ENCODE peak calls at places on chromosomes 11 and 22, in nine cellular contexts. J is NT2/D1; P is kidney; O is ovary; S is tibial nerve; D is BE2C; A is small intestine; I is upper lobe of left lung; N is CD8-positive, alpha-beta T cell. K is an unnamed sample.
A peak's percentile ranks its signal among the peaks of the same experiment; 100 is the strongest.

GRCh38 chr22:25362883-25363240 is 143.4 kb downstream of the CRYBB2 start:
- DNase-seq in J (no peak), P (no peak), O (peak; percentile 11), S (no peak), D (no peak), A (no peak), I (no peak), N (no peak), K (no peak)

GRCh38 chr11:66846671-66847091 is 3.4 kb downstream of the RCE1 start:
- DNase-seq in J (no peak), P (peak; percentile 54), O (peak; percentile 18), S (no peak), D (no peak), A (no peak), I (no peak), N (no peak), K (no peak)

GRCh38 chr11:8066036-8066910 is 14.7 kb upstream of the TUB start:
- DNase-seq in J (no peak), P (no peak), O (no peak), S (no peak), D (no peak), A (no peak), I (no peak), N (no peak), K (no peak)

GRCh38 chr11:30210357-30210756 is 20.5 kb upstream of the FSHB start:
- DNase-seq in J (no peak), P (no peak), O (no peak), S (no peak), D (no peak), A (no peak), I (no peak), N (no peak), K (no peak)

GRCh38 chr22:48968201-48968959 is 859.3 kb downstream of the BRD1 start:
- DNase-seq in J (no peak), P (no peak), O (no peak), S (no peak), D (no peak), A (peak; percentile 17), I (no peak), N (no peak), K (no peak)

GRCh38 chr11:132125855-132126841 is 755.7 kb downstream of the NTM start:
- DNase-seq in J (no peak), P (no peak), O (no peak), S (no peak), D (no peak), A (peak; percentile 9), I (peak; percentile 47), N (no peak), K (no peak)

GRCh38 chr11:72652871-72653615 is 21.2 kb downstream of the PDE2A start:
- DNase-seq in J (peak; percentile 42), P (peak; percentile 47), O (no peak), S (no peak), D (peak; percentile 53), A (no peak), I (no peak), N (no peak), K (no peak)

GRCh38 chr11:83836883-83837654 is 550.9 kb upstream of the CCDC90B start:
- DNase-seq in J (peak; percentile 57), P (no peak), O (peak; percentile 29), S (no peak), D (peak; percentile 63), A (peak; percentile 50), I (no peak), N (no peak), K (no peak)

GRCh38 chr11:123760894-123761293 is 6.6 kb upstream of the OR6X1 start:
- DNase-seq in J (no peak), P (no peak), O (no peak), S (no peak), D (no peak), A (no peak), I (no peak), N (no peak), K (no peak)

GRCh38 chr11:24779791-24780190 is 282.9 kb downstream of the LUZP2 start:
- DNase-seq in J (no peak), P (no peak), O (no peak), S (no peak), D (peak; percentile 7), A (no peak), I (no peak), N (no peak), K (no peak)

GRCh38 chr11:115159122-115159665 is 345.0 kb downstream of the CADM1 start:
- DNase-seq in J (no peak), P (peak; percentile 50), O (no peak), S (no peak), D (no peak), A (no peak), I (no peak), N (no peak), K (no peak)

DNA sequence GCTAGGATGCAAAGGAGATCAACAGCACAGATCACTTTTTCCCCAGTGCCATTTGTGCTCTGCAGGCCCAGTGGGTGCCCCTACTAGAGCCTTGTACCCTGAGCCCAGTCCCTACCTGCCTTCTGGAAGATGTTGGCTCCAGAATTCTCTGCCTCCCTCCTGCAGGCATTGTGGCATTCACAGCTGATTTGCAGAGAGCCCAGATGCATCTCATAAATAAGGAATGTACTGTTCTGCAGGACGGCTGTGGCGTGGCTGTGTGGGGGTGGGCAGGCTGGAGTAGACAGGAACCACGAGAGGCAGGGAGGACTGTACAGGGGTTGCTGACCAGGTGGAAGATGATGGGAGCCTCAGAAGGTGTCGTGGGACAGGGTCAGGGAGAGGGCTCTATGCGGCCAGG is 11.2 kb upstream of the MIAT start:
- DNase-seq in J (no peak), P (no peak), O (no peak), S (no peak), D (no peak), A (no peak), I (no peak), N (no peak), K (no peak)
- H3K4me1 ChIP-seq in J (peaks cover 14% of the 10 kb centered on the region), P (peaks cover 3% of the 10 kb centered on the region), O (peaks cover 2% of the 10 kb centered on the region), S (peaks cover 5% of the 10 kb centered on the region), D (peaks cover 30% of the 10 kb centered on the region), A (no peaks in the 10 kb centered on the region), I (peaks cover 49% of the 10 kb centered on the region), N (peaks cover 81% of the 10 kb centered on the region), K (peaks cover 57% of the 10 kb centered on the region)

GRCh38 chr11:65574147-65574962 is 1.5 kb upstream of the EHBP1L1 start:
- DNase-seq in J (peak; percentile 93), P (peak; percentile 99), O (peak; percentile 88), S (peak; percentile 69), D (peak; percentile 83), A (peak; percentile 76), I (peak; percentile 98), N (peak; percentile 76), K (peak; percentile 92)

GRCh38 chr11:65571940-65572339 is 398 bp upstream of the FAM89B start:
- DNase-seq in J (no peak), P (no peak), O (no peak), S (no peak), D (peak; percentile 46), A (peak; percentile 51), I (no peak), N (no peak), K (no peak)

GRCh38 chr11:65571420-65571819 is 918 bp upstream of the FAM89B start:
- DNase-seq in J (no peak), P (no peak), O (no peak), S (no peak), D (no peak), A (no peak), I (no peak), N (no peak), K (no peak)

GRCh38 chr11:65573391-65574146 is 1.2 kb downstream of the FAM89B start:
- DNase-seq in J (no peak), P (peak; percentile 87), O (peak; percentile 65), S (no peak), D (no peak), A (no peak), I (no peak), N (no peak), K (no peak)

GRCh38 chr11:65572356-65573043 is at the start of gene FAM89B:
- DNase-seq in J (no peak), P (peak; percentile 96), O (peak; percentile 92), S (peak; percentile 92), D (peak; percentile 84), A (peak; percentile 91), I (peak; percentile 95), N (peak; percentile 80), K (peak; percentile 81)
- H3K4me1 ChIP-seq in J (peaks cover 31% of the 10 kb centered on the region), P (peaks cover 32% of the 10 kb centered on the region), O (peaks cover 18% of the 10 kb centered on the region), S (peaks cover 68% of the 10 kb centered on the region), D (no peaks in the 10 kb centered on the region), A (peaks cover 2% of the 10 kb centered on the region), I (peaks cover 84% of the 10 kb centered on the region), N (peaks cover 67% of the 10 kb centered on the region), K (peaks cover 76% of the 10 kb centered on the region)

GRCh38 chr11:128506999-128507591 is 80.3 kb downstream of the ETS1 start:
- DNase-seq in J (no peak), P (peak; percentile 93), O (peak; percentile 71), S (peak; percentile 53), D (peak; percentile 63), A (peak; percentile 80), I (no peak), N (no peak), K (peak; percentile 44)
- H3K4me1 ChIP-seq in J (no peaks in the 10 kb centered on the region), P (peaks cover 26% of the 10 kb centered on the region), O (peaks cover 26% of the 10 kb centered on the region), S (peaks cover 57% of the 10 kb centered on the region), D (peaks cover 29% of the 10 kb centered on the region), A (no peaks in the 10 kb centered on the region), I (peaks cover 94% of the 10 kb centered on the region), N (peaks cover 100% of the 10 kb centered on the region), K (peaks cover 98% of the 10 kb centered on the region)

GRCh38 chr11:34314176-34314575 is 43.6 kb downstream of the ABTB2 start:
- DNase-seq in J (no peak), P (no peak), O (no peak), S (no peak), D (no peak), A (peak; percentile 67), I (no peak), N (no peak), K (no peak)

GRCh38 chr11:34317038-34317360 is 40.8 kb downstream of the ABTB2 start:
- DNase-seq in J (no peak), P (no peak), O (no peak), S (no peak), D (no peak), A (peak; percentile 25), I (no peak), N (no peak), K (no peak)

GRCh38 chr11:34313099-34313517 is 44.7 kb downstream of the ABTB2 start:
- DNase-seq in J (no peak), P (no peak), O (no peak), S (no peak), D (no peak), A (no peak), I (no peak), N (no peak), K (no peak)

GRCh38 chr11:34316347-34317037 is 41.3 kb downstream of the ABTB2 start:
- DNase-seq in J (no peak), P (no peak), O (no peak), S (no peak), D (no peak), A (no peak), I (no peak), N (no peak), K (no peak)

DNA sequence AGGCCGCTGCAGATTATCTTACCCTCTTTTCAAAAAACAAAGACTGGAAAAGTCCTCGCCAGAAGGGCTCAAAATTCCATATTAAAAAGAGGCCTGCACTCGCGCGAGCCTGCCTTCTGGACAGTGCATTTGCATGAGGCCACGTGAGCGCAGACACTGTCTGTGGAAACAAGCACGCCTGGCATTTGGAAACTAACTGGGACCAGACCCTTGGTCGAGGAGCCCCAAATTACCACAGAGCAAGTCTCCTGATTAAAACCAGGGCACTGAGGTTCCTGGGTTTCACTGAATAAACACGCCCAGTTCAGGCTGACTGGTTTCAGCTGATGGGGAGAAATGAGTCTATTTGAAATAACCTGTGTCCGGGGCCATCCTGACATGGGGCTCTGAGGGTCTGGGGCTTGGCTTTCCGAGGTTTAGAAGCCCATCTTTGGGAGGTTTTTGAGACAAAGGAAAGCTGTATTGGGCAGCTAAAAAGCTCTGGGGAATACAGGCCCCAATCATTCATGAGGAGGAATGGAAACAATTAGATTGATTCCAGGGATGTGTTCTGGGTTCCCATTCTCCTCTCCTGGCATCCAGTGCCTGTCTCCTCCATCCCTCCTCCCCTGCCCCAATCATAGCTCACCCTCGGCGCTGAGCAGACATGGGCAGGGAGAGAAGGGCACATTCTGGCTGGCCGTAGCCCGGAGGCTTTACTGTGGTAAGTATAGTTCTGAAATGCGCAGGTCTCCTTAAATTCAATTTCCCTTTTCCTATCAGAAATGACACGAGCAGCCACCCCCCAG is 42.6 kb downstream of the ABTB2 start:
- DNase-seq in J (no peak), P (no peak), O (no peak), S (no peak), D (peak; percentile 28), A (no peak), I (no peak), N (no peak), K (no peak)
- H3K4me1 ChIP-seq in J (peaks cover 5% of the 10 kb centered on the region), P (peaks cover 25% of the 10 kb centered on the region), O (no peaks in the 10 kb centered on the region), S (peaks cover 22% of the 10 kb centered on the region), D (no peaks in the 10 kb centered on the region), A (peaks cover 11% of the 10 kb centered on the region), I (peaks cover 14% of the 10 kb centered on the region), N (peaks cover 11% of the 10 kb centered on the region), K (peaks cover 6% of the 10 kb centered on the region)

K was measured in effector memory CD4-positive, alpha-beta T cell.